ENCODE peak calls at places on chromosome 1, in six cellular contexts. P is K562, D is SK-N-SH, L is H1, H is GM12878, T is HepG2. R is an unnamed sample.

GRCh38 chr1:155607708-155608107 is 2.3 kb upstream of the MSTO1 start:
- DNase-seq in P (no peak), D (no peak), L (no peak), H (no peak), T (no peak), R (peak; percentile 16)

GRCh38 chr1:154453577-154454352 is 48.3 kb upstream of the TDRD10 start:
- DNase-seq in P (no peak), D (no peak), L (no peak), H (no peak), T (peak; percentile 37), R (peak; percentile 54)

GRCh38 chr1:79281442-79281841 is 274.9 kb upstream of the ADGRL4 start:
- DNase-seq in P (no peak), D (no peak), L (no peak), H (no peak), T (no peak), R (no peak)

GRCh38 chr1:77283701-77284425 is 2.0 kb downstream of the AK5 start:
- DNase-seq in P (no peak), D (no peak), L (no peak), H (no peak), T (no peak), R (no peak)

GRCh38 chr1:231162300-231162969 is 577 bp downstream of the TRIM67 start:
- DNase-seq in P (peak; percentile 90), D (peak; percentile 78), L (peak; percentile 84), H (no peak), T (peak; percentile 5), R (no peak)

GRCh38 chr1:110163591-110163990 is 13.3 kb downstream of the SLC6A17 start:
- DNase-seq in P (no peak), D (no peak), L (no peak), H (no peak), T (no peak), R (no peak)

GRCh38 chr1:72281637-72282270 is 585 bp downstream of the NEGR1 start:
- DNase-seq in P (no peak), D (no peak), L (no peak), H (no peak), T (no peak), R (no peak)

GRCh38 chr1:54816951-54817350 is 15.8 kb upstream of the TTC22 start:
- DNase-seq in P (no peak), D (no peak), L (peak; percentile 24), H (no peak), T (no peak), R (no peak)

GRCh38 chr1:119358661-119359060 is 9.9 kb upstream of the HAO2 start:
- DNase-seq in P (no peak), D (no peak), L (no peak), H (no peak), T (no peak), R (no peak)

GRCh38 chr1:38497921-38498320 is 361.7 kb downstream of the RRAGC start:
- DNase-seq in P (no peak), D (no peak), L (no peak), H (no peak), T (no peak), R (no peak)

GRCh38 chr1:171160181-171160580 is 24.9 kb upstream of the FMO2 start:
- DNase-seq in P (no peak), D (no peak), L (no peak), H (peak; percentile 4), T (peak; percentile 36), R (no peak)

GRCh38 chr1:178418284-178418955 is 78.3 kb downstream of the CLEC20A start:
- DNase-seq in P (no peak), D (no peak), L (no peak), H (no peak), T (no peak), R (no peak)

GRCh38 chr1:32400876-32401631 is 6.8 kb upstream of the BSDC1 start:
- DNase-seq in P (peak; percentile 90), D (peak; percentile 87), L (peak; percentile 91), H (no peak), T (peak; percentile 66), R (peak; percentile 28)

DNA sequence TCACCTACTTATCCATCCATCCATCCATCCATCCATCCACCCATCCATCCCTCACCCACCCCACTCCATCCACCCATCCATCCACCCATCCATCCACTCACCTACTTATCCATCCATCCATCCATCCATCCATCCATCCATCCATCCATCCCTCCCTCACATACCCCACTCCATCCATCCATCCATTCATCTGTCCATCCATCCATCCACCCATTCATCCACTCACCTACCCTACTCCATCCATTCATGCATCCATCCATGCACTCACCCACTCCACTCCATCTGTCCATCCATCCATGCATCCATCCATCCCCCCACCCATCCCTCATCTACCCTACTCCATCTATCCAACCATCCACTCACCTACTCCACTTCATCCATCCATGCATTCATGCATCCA is 34.5 kb downstream of the DHRS3 start:
- DNase-seq in P (no peak), D (no peak), L (no peak), H (no peak), T (no peak), R (no peak)
- H3K27ac ChIP-seq in P (no peak overlapping the region), D (no peak overlapping the region), L (no peak overlapping the region), H (no peak overlapping the region), T (no peak overlapping the region), R (no peak overlapping the region)

GRCh38 chr1:217681806-217682205 is 50.7 kb downstream of the SPATA17 start:
- DNase-seq in P (no peak), D (no peak), L (no peak), H (no peak), T (no peak), R (no peak)
- TF ChIP-seq GABPA in P (no peak), D (no peak), L (no peak), H (no peak), T (no peak), R (no peak)

GRCh38 chr1:228212966-228213844 is 5.4 kb downstream of the OBSCN start:
- DNase-seq in P (peak; percentile 98), D (peak; percentile 99), L (peak; percentile 91), H (peak; percentile 9), T (peak; percentile 25), R (peak; percentile 64)

GRCh38 chr1:228211091-228211870 is 3.4 kb downstream of the OBSCN start:
- DNase-seq in P (no peak), D (no peak), L (no peak), H (no peak), T (no peak), R (no peak)

GRCh38 chr1:228211871-228212414 is 4.1 kb downstream of the OBSCN start:
- DNase-seq in P (no peak), D (no peak), L (peak; percentile 60), H (no peak), T (no peak), R (no peak)

GRCh38 chr1:228213917-228214808 is 6.3 kb downstream of the OBSCN start:
- DNase-seq in P (no peak), D (peak; percentile 68), L (no peak), H (no peak), T (no peak), R (no peak)

DNA sequence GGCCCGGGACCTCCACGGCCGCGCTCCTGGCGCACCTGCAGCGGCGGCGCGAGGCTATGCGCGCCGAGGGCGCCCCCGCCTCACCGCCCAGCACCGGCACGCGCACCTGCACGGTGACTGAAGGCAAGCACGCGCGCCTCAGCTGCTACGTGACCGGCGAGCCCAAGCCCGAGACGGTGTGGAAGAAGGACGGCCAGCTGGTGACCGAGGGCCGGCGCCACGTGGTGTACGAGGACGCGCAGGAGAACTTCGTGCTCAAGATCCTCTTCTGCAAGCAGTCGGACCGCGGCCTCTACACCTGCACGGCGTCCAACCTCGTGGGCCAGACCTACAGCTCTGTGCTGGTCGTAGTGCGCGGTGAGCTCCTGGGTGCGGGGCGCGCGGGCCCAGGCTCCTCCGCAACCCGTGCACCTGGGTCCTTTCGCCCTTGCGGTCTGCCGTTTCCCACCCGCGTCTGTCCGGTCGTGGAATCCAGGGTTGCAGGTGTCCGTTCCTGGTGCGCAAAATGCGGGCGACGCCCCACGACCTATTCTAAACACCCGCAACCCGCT is 4.6 kb downstream of the OBSCN start:
- DNase-seq in P (no peak), D (no peak), L (peak; percentile 79), H (no peak), T (no peak), R (no peak)
- H3K4me3 ChIP-seq in P (no peak overlapping the region), D (no peak overlapping the region), L (peak overlapping the region; percentile 46), H (no peak overlapping the region), T (no peak overlapping the region), R (no peak overlapping the region)

GRCh38 chr1:150550222-150551048 is 1.2 kb downstream of the ADAMTSL4 start:
- DNase-seq in P (peak; percentile 51), D (no peak), L (no peak), H (no peak), T (no peak), R (no peak)

GRCh38 chr1:150553392-150554085 is 4.3 kb downstream of the ADAMTSL4 start:
- DNase-seq in P (no peak), D (no peak), L (no peak), H (no peak), T (no peak), R (no peak)

GRCh38 chr1:150551049-150551783 is 2.0 kb downstream of the ADAMTSL4 start:
- DNase-seq in P (no peak), D (no peak), L (no peak), H (no peak), T (no peak), R (peak; percentile 70)

GRCh38 chr1:150552692-150553278 is 3.6 kb downstream of the ADAMTSL4 start:
- DNase-seq in P (no peak), D (no peak), L (no peak), H (no peak), T (no peak), R (no peak)

GRCh38 chr1:150551784-150552691 is 2.8 kb downstream of the ADAMTSL4 start:
- DNase-seq in P (peak; percentile 68), D (no peak), L (no peak), H (no peak), T (peak; percentile 91), R (peak; percentile 94)
- H3K27ac ChIP-seq in P (peak overlapping the region; percentile 87), D (no peak overlapping the region), L (no peak overlapping the region), H (no peak overlapping the region), T (peak overlapping the region; percentile 76), R (peak overlapping the region; percentile 63)

GRCh38 chr1:167486090-167486824 is 32.1 kb downstream of the CD247 start:
- DNase-seq in P (no peak), D (no peak), L (no peak), H (no peak), T (no peak), R (no peak)
- TF ChIP-seq GABPA in P (no peak), D (no peak), L (no peak), H (no peak), T (no peak), R (no peak)

GRCh38 chr1:151839457-151840409 is at the start of gene C2CD4D:
- DNase-seq in P (peak; percentile 31), D (no peak), L (peak; percentile 88), H (peak; percentile 9), T (peak; percentile 68), R (no peak)
- H3K4me3 ChIP-seq in P (no peak within 1 kb of the TSS), D (no peak within 1 kb of the TSS), L (peak within 1 kb of the TSS; percentile 43), H (peak within 1 kb of the TSS; percentile 42), T (peak within 1 kb of the TSS; percentile 34), R (peak within 1 kb of the TSS; percentile 23)